ENCODE peak calls at places on chromosome 9, in seven cellular contexts. B is A673, E is left lung, G is A549, Q is MM.1S, N is adipocyte, K is mucosa of descending colon. Y is an unnamed sample. For H3K4me1 and H3K9me3, the result is how much of the 10 kb centered on the place peaks cover.

GRCh38 chr9:107242073-107243063 is 40.7 kb upstream of the RAD23B start:
- DNase-seq in N (peak), K (no peak), G (no peak), Q (no peak), B (no peak), E (no peak), Y (no peak)

GRCh38 chr9:18184034-18184800 is 289.7 kb upstream of the ADAMTSL1 start:
- DNase-seq in Q (no peak), G (no peak), K (no peak), N (peak), B (no peak), E (no peak), Y (no peak)

GRCh38 chr9:30411571-30411970 is 1972.9 kb upstream of the ACO1 start:
- DNase-seq in E (peak), Q (no peak), G (no peak), K (no peak), N (no peak), B (no peak), Y (no peak)

GRCh38 chr9:63816742-63817621 is 1468.0 kb downstream of the FOXD4L5 start:
- DNase-seq in E (peak), N (peak), B (peak), G (no peak), K (peak), Q (peak), Y (peak)

GRCh38 chr9:96150324-96151023 is 151.5 kb downstream of the HSD17B3 start:
- DNase-seq in E (no peak), K (no peak), G (no peak), Q (peak), N (no peak), B (no peak), Y (no peak)

GRCh38 chr9:21523021-21524014 is 41.2 kb upstream of the IFNE start:
- DNase-seq in K (no peak), N (no peak), Q (no peak), E (no peak), G (no peak), B (no peak), Y (no peak)

GRCh38 chr9:84277646-84278045 is 62.9 kb downstream of the SLC28A3 start:
- DNase-seq in B (no peak), E (no peak), G (no peak), N (no peak), Q (no peak), K (no peak), Y (peak)

GRCh38 chr9:31103836-31104235 is 1280.6 kb upstream of the ACO1 start:
- DNase-seq in K (no peak), G (no peak), B (peak), Q (peak), N (no peak), E (no peak), Y (no peak)

GRCh38 chr9:112921549-112921948 is 30.9 kb upstream of the SLC46A2 start:
- DNase-seq in K (no peak), G (no peak), N (peak), E (no peak), Q (peak), B (peak), Y (no peak)

GRCh38 chr9:79195904-79196303 is 375.9 kb upstream of the TLE4 start:
- DNase-seq in Q (no peak), B (no peak), E (no peak), N (peak), G (no peak), K (no peak), Y (no peak)

GRCh38 chr9:137049544-137050449 is 3.8 kb upstream of the NPDC1 start:
- DNase-seq in N (peak), K (peak), Q (peak), G (peak), B (peak), E (no peak), Y (no peak)

GRCh38 chr9:93897075-93897970 is 57.8 kb downstream of the BARX1 start:
- DNase-seq in K (no peak), E (peak), N (no peak), G (no peak), B (no peak), Q (no peak), Y (no peak)

GRCh38 chr9:72315089-72315509 is 49.9 kb downstream of the ZFAND5 start:
- DNase-seq in G (peak), N (peak), Q (no peak), K (peak), E (no peak), B (peak), Y (no peak)

DNA sequence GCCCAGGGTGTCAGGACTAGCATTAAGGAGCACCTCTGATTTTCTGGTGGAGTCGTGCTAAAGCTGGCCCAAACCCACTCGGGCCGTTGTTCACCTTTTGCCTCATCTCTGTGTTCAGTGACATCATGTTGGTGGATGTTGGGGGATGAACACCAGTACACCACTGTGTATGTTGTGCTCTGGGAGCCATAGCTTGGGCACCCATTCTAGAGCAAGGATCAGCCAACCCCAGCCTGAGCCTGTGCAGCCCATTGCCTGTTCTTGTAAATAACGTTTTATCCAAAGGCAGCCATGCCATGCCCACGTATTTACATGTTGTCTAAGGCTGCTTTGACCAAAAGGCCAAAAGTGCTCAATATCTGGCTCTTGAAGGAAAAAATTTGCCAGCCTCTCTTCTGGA is 245.6 kb downstream of the FANCC start:
- DNase-seq in B (no peak), E (no peak), N (no peak), G (no peak), K (no peak), Q (no peak), Y (no peak)
- H3K4me1 ChIP-seq in B (under half), E (under half), N (under half), G (half or more), K (under half), Q (under half), Y (under half)

DNA sequence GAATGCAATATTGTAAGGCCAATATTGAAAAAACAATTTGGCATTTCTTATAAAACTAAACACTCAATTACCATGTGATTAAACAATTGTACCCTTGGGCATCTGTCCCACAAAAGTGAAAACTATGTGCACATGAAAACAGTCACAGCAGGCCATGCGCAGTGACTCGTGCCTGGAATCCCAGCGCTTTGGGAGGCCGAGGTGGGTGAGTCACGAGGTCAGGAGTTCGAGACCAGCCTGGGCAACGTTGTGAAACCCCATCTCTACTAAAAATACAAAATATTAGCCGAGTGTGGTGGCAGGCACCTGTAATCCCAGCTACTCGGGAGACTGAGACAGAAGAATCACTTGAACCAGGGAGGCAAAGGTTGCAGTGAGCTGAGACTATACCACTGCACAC is 343.7 kb downstream of the DMRTA1 start:
- DNase-seq in B (no peak), K (no peak), E (peak), N (no peak), Q (no peak), G (no peak), Y (no peak)
- H3K9me3 ChIP-seq in B (under half), K (under half), E (under half), N (under half), Q (under half), G (under half), Y (under half)

DNA sequence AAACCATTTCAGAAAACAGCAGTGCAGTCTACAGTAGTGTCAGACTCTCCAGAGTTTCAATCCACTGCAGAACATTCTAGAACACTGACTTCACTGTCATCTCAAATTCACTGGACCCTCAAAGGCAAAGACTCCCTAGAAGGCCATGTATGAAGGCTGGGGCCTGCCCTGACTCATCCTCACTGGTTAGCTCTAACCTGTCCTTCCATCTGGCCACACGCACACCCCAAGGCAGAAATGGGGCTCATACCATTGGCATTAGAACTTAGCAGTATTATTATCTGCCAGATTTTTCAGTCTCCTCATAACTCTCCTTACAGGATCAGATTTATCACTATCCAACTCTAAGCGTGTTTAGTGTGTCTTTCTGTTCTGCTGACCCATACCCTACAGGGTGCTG is 20.4 kb downstream of the S1PR3 start:
- DNase-seq in N (no peak), Q (no peak), K (no peak), B (no peak), E (no peak), G (no peak), Y (no peak)
- H3K4me1 ChIP-seq in N (under half), Q (under half), K (under half), B (under half), E (under half), G (under half), Y (under half)

GRCh38 chr9:122474561-122474960 is 3.2 kb downstream of the OR1J1 start:
- DNase-seq in B (no peak), E (no peak), N (no peak), K (no peak), Q (no peak), G (no peak), Y (no peak)

GRCh38 chr9:122477346-122477745 is 380 bp downstream of the OR1J1 start:
- DNase-seq in K (no peak), Q (peak), G (no peak), N (no peak), E (no peak), B (no peak), Y (no peak)

GRCh38 chr9:122477826-122478225 is at the start of gene OR1J1:
- DNase-seq in B (no peak), N (no peak), K (no peak), E (no peak), Q (no peak), G (no peak), Y (no peak)

DNA sequence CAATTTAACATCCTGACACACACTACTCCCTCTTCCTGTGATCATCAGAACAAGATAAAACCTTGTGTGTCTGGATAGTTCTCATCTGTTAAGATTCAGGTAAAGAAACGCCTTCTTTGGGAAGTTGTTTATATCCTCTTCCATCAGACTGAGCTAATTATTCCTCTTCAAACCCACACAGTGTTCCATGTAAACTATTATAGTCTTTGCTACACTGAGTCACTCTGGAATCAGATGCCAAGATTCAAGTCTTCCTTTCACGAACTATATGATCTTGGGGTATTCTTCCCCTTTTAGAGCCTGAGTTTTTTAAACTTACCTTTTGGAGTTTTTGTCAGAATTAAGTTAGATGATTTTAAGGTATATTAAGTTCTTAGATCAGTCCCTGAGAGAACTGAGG is 2.0 kb downstream of the OR1J1 start:
- DNase-seq in G (no peak), B (no peak), K (no peak), N (no peak), E (no peak), Q (no peak), Y (no peak)
- H3K9me3 ChIP-seq in G (under half), B (under half), K (under half), N (under half), E (under half), Q (under half), Y (under half)

GRCh38 chr9:121739971-121740370 is 88.5 kb downstream of the DAB2IP start:
- DNase-seq in N (no peak), G (no peak), E (no peak), K (no peak), Q (no peak), B (no peak), Y (no peak)
- H3K4me1 ChIP-seq in N (under half), G (half or more), E (half or more), K (half or more), Q (under half), B (under half), Y (under half)

GRCh38 chr9:1530681-1531080 is 480.5 kb downstream of the DMRT2 start:
- DNase-seq in G (no peak), B (no peak), E (no peak), N (no peak), K (no peak), Q (no peak), Y (no peak)

GRCh38 chr9:1536522-1537170 is 478.5 kb upstream of the SMARCA2 start:
- DNase-seq in G (no peak), K (no peak), N (no peak), E (no peak), B (no peak), Q (no peak), Y (no peak)

GRCh38 chr9:1535599-1535998 is 479.5 kb upstream of the SMARCA2 start:
- DNase-seq in K (no peak), B (no peak), E (no peak), N (no peak), G (no peak), Q (no peak), Y (no peak)

GRCh38 chr9:1535051-1535450 is 480.1 kb upstream of the SMARCA2 start:
- DNase-seq in G (no peak), B (no peak), K (no peak), Q (peak), N (no peak), E (no peak), Y (no peak)

GRCh38 chr9:1531411-1531903 is 481.3 kb downstream of the DMRT2 start:
- DNase-seq in Q (no peak), B (no peak), N (no peak), K (no peak), E (no peak), G (no peak), Y (no peak)
- H3K9me3 ChIP-seq in Q (under half), B (under half), N (under half), K (under half), E (under half), G (under half), Y (under half)

GRCh38 chr9:134368571-134368970 is 42.3 kb downstream of the RXRA start:
- DNase-seq in G (no peak), B (no peak), K (no peak), Q (no peak), N (no peak), E (no peak), Y (no peak)
- H3K4me1 ChIP-seq in G (half or more), B (half or more), K (half or more), Q (under half), N (under half), E (half or more), Y (half or more)

DNA sequence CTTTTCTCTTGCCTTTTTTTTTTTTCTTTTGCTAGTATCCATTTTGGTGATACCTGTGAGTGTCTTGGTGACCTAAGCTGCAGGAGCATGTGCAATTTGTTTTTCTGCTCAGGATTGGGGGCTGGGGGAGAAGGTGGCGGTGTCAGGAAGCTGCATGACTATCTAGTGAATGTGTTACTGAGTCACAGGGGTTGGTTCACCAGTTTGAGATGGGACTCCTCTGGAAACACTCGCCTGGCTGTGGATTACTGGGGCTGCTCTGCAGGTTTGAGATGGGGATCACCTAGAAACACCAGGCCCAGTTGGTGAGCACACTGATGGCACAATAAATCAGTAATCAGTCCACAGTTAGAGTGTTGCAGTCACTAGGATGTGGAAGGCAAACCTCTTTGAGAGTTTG is 447.9 kb downstream of the SPATA31D1 start:
- DNase-seq in B (no peak), G (no peak), E (no peak), Q (no peak), K (no peak), N (no peak), Y (no peak)
- H3K9me3 ChIP-seq in B (under half), G (under half), E (half or more), Q (under half), K (under half), N (under half), Y (under half)

Y was measured in RWPE2.